ENCODE peak calls at places on chromosomes 2 and 18, in seven cellular contexts. X, E, Q, B, N, K and Z are unnamed samples.

GRCh38 chr18:23311346-23312103 is 141.6 kb upstream of the RIOK3 start:
- DNase-seq in X (peak; percentile 66), E (no peak), Q (no peak), B (peak; percentile 63), N (peak; percentile 37), K (no peak), Z (no peak)

GRCh38 chr2:62198237-62198633 is 2.3 kb downstream of the B3GNT2 start:
- DNase-seq in X (no peak), E (no peak), Q (no peak), B (no peak), N (no peak), K (no peak), Z (no peak)

GRCh38 chr2:105517814-105518705 is 119.2 kb upstream of the FHL2 start:
- DNase-seq in X (peak; percentile 61), E (no peak), Q (no peak), B (peak; percentile 93), N (peak; percentile 87), K (no peak), Z (no peak)

GRCh38 chr18:57780318-57781127 is 22.6 kb downstream of the ATP8B1 start:
- DNase-seq in X (no peak), E (no peak), Q (no peak), B (no peak), N (no peak), K (no peak), Z (no peak)

GRCh38 chr2:186589733-186590537 is at the start of gene ITGAV:
- DNase-seq in X (peak; percentile 91), E (peak; percentile 43), Q (peak; percentile 90), B (peak; percentile 97), N (peak; percentile 94), K (peak; percentile 84), Z (peak; percentile 73)

GRCh38 chr2:238731961-238732360 is 115.9 kb upstream of the TWIST2 start:
- DNase-seq in X (no peak), E (peak; percentile 52), Q (no peak), B (no peak), N (no peak), K (no peak), Z (no peak)

GRCh38 chr2:240466579-240467148 is 31.2 kb downstream of the GPC1 start:
- DNase-seq in X (no peak), E (no peak), Q (no peak), B (peak; percentile 25), N (no peak), K (peak; percentile 10), Z (peak; percentile 26)

GRCh38 chr2:98455494-98455976 is 10.9 kb downstream of the INPP4A start:
- DNase-seq in X (no peak), E (no peak), Q (no peak), B (no peak), N (no peak), K (peak; percentile 13), Z (no peak)

GRCh38 chr2:227219312-227220105 is 55.1 kb downstream of the COL4A3 start:
- DNase-seq in X (no peak), E (no peak), Q (no peak), B (no peak), N (no peak), K (no peak), Z (no peak)

GRCh38 chr18:47262397-47263196 is 11.1 kb upstream of the SKOR2 start:
- DNase-seq in X (no peak), E (no peak), Q (no peak), B (no peak), N (no peak), K (no peak), Z (no peak)

GRCh38 chr2:238096311-238097011 is 3.7 kb upstream of the ESPNL start:
- DNase-seq in X (no peak), E (no peak), Q (no peak), B (no peak), N (no peak), K (no peak), Z (no peak)

GRCh38 chr2:37417321-37417720 is 72.9 kb downstream of the QPCT start:
- DNase-seq in X (no peak), E (peak; percentile 35), Q (no peak), B (no peak), N (no peak), K (no peak), Z (no peak)

GRCh38 chr2:137921062-137921461 is 43.2 kb upstream of the HNMT start:
- DNase-seq in X (no peak), E (no peak), Q (no peak), B (no peak), N (no peak), K (no peak), Z (no peak)

GRCh38 chr18:55506074-55506473 is 81.9 kb downstream of the TCF4 start:
- DNase-seq in X (no peak), E (no peak), Q (no peak), B (no peak), N (no peak), K (no peak), Z (no peak)

GRCh38 chr18:6652098-6652497 is 77.4 kb upstream of the ARHGAP28 start:
- DNase-seq in X (no peak), E (no peak), Q (no peak), B (no peak), N (no peak), K (no peak), Z (no peak)

GRCh38 chr18:55592572-55592971 is 4.6 kb upstream of the TCF4 start:
- DNase-seq in X (no peak), E (no peak), Q (no peak), B (no peak), N (no peak), K (no peak), Z (no peak)

GRCh38 chr2:84850471-84850870 is 30.4 kb downstream of the TRABD2A start:
- DNase-seq in X (no peak), E (no peak), Q (no peak), B (no peak), N (no peak), K (no peak), Z (no peak)

GRCh38 chr18:50629148-50629631 is 69.3 kb downstream of the MAPK4 start:
- DNase-seq in X (no peak), E (no peak), Q (no peak), B (no peak), N (no peak), K (no peak), Z (no peak)

GRCh38 chr2:170307988-170308387 is 130.0 kb downstream of the MYO3B start:
- DNase-seq in X (no peak), E (no peak), Q (no peak), B (no peak), N (no peak), K (no peak), Z (no peak)

GRCh38 chr2:102983786-102984185 is 222.0 kb downstream of the TMEM182 start:
- DNase-seq in X (no peak), E (no peak), Q (no peak), B (no peak), N (no peak), K (no peak), Z (no peak)

DNA sequence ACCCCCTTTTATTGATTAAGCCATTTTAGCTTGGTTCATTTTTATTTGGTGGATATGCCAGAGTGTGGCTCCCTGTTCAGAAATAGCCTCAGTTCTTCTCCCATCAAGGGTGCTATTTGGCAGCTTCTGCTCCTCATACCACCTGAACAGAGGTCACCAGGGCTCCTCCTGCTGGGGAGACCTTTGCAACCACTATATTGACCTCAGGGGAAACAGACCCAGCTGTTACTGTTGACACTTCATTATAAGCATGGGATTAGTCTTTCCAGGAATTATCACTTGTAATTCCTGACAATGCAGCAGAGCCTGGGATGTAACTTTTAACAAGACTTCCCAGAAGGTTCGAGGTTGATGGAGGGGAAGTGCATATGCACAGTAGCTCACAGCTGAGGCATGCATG is 239.3 kb upstream of the SPRED2 start:
- DNase-seq in X (no peak), E (no peak), Q (no peak), B (no peak), N (no peak), K (no peak), Z (no peak)
- TF ChIP-seq CTCF in X (no peak), E (no peak), Q (peak; percentile 46), B (no peak), N (no peak), K (no peak), Z (no peak)

GRCh38 chr2:73985318-73986084 is 791 bp downstream of the TET3 start:
- DNase-seq in X (peak; percentile 63), E (no peak), Q (peak; percentile 79), B (peak; percentile 54), N (peak; percentile 44), K (peak; percentile 51), Z (no peak)

GRCh38 chr2:73984203-73984921 is at the start of gene TET3:
- DNase-seq in X (peak; percentile 63), E (no peak), Q (peak; percentile 82), B (peak; percentile 59), N (no peak), K (peak; percentile 66), Z (no peak)

GRCh38 chr2:73983322-73984202 is 1.1 kb upstream of the TET3 start:
- DNase-seq in X (no peak), E (no peak), Q (peak; percentile 51), B (no peak), N (no peak), K (peak; percentile 35), Z (no peak)

GRCh38 chr2:73986085-73986680 is 1.5 kb downstream of the TET3 start:
- DNase-seq in X (no peak), E (no peak), Q (peak; percentile 40), B (no peak), N (no peak), K (peak; percentile 51), Z (no peak)

DNA sequence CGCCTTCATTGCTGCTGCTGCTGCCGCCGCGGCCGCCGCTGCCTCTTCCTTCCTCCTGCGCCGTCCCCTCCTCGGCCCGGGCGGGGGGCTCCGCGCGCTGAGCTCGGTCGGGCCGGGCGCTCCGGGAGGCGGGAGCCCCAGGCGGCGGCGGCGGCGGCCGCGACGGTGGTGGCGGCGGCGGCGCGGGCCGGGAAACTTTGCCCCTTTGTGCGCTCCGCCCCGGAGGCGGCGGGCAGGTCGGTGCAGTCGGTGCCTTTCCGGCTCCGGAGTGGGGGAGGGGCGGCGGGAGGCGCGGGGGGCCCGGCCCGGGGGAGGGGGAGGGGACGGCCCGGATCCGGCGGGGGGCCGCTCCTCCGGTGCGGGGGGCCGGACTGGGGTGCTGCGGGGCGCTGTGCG is 210 bp downstream of the TET3 start:
- DNase-seq in X (peak; percentile 60), E (no peak), Q (no peak), B (peak; percentile 52), N (peak; percentile 58), K (peak; percentile 63), Z (no peak)
- H3K4me3 ChIP-seq in X (peak overlapping the region; percentile 78), E (peak overlapping the region; percentile 54), Q (peak overlapping the region; percentile 77), B (peak overlapping the region; percentile 60), N (peak overlapping the region; percentile 74), K (peak overlapping the region; percentile 91), Z (peak overlapping the region; percentile 60)

DNA sequence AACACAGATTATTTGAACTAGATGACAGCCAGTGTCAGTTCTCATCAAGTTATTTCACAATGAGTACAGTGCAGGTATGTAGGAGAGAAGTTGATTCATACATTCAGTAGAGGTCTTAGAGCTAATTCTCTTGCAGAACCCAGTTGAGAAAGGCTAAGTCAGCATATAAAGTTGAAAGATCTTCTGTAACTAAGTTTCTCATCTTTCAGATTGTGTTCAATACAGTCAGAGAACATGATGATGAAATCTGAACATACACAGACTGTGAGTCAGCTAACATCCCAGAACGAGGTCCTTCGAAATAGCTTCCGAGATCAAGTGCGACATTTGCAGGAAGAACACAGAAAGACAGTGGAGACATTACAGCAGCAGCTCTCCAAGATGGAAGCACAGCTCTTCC is 41.9 kb upstream of the LIMS1 start:
- DNase-seq in X (no peak), E (peak; percentile 35), Q (no peak), B (no peak), N (no peak), K (no peak), Z (no peak)
- TF ChIP-seq CTCF in X (no peak), E (no peak), Q (no peak), B (no peak), N (no peak), K (no peak), Z (no peak)

GRCh38 chr2:215437614-215438013 is 1.7 kb upstream of the FN1 start:
- DNase-seq in X (no peak), E (no peak), Q (no peak), B (no peak), N (no peak), K (no peak), Z (no peak)
- H3K4me3 ChIP-seq in X (peak overlapping the region; percentile 67), E (no peak overlapping the region), Q (no peak overlapping the region), B (no peak overlapping the region), N (peak overlapping the region; percentile 77), K (no peak overlapping the region), Z (peak overlapping the region; percentile 71)